ENCODE peak calls at places on chromosomes 4 and X, in six cellular contexts. Z, A, U, F, N and E are unnamed samples.

GRCh38 chrX:4315891-4316290 is 602.4 kb upstream of the PRKX start:
- DNase-seq in U (no peak), Z (no peak), N (no peak), F (no peak), A (no peak), E (no peak)

GRCh38 chrX:28802625-28803024 is 215.4 kb downstream of the IL1RAPL1 start:
- DNase-seq in F (no peak), Z (no peak), N (no peak), U (no peak), A (peak), E (no peak)

GRCh38 chr4:152283806-152284470 is 252.0 kb downstream of the FBXW7 start:
- DNase-seq in A (no peak), U (no peak), F (no peak), N (no peak), Z (no peak), E (no peak)

GRCh38 chrX:2819345-2820130 is 9.2 kb upstream of the GYG2 start:
- DNase-seq in U (no peak), Z (peak), A (peak), F (no peak), N (peak), E (no peak)

GRCh38 chr4:4248885-4249203 is 821 bp upstream of the TMEM128 start:
- DNase-seq in U (no peak), F (no peak), A (no peak), N (no peak), Z (no peak), E (no peak)

GRCh38 chrX:38327007-38327774 is at the start of gene RPGR:
- DNase-seq in N (peak), U (peak), Z (peak), F (peak), A (peak), E (peak)

GRCh38 chr4:53616219-53616618 is 24.9 kb upstream of the LNX1 start:
- DNase-seq in Z (no peak), U (no peak), F (no peak), N (no peak), A (no peak), E (no peak)

GRCh38 chr4:137755033-137755471 is 222.8 kb upstream of the PCDH18 start:
- DNase-seq in U (no peak), A (peak), F (no peak), N (no peak), Z (no peak), E (no peak)

GRCh38 chr4:125283702-125284279 is 31.0 kb upstream of the FAT4 start:
- DNase-seq in A (peak), F (no peak), U (peak), N (peak), Z (no peak), E (no peak)

GRCh38 chr4:153071953-153072622 is 132.2 kb upstream of the TRIM2 start:
- DNase-seq in U (no peak), F (no peak), Z (no peak), A (no peak), N (no peak), E (no peak)

GRCh38 chr4:41106694-41107419 is 107.5 kb downstream of the APBB2 start:
- DNase-seq in F (no peak), Z (no peak), N (no peak), U (no peak), A (no peak), E (no peak)